ENCODE peak calls at places on chromosome 10, in eight cellular contexts. One of them, this sample, is unnamed.

GRCh38 chr10:17273403-17273802 is 45.4 kb downstream of the VIM start:
- DNase-seq in A549: peak
- DNase-seq in K562: no peak
- DNase-seq in upper lobe of left lung: no peak
- DNase-seq in sigmoid colon: no peak
- DNase-seq in NB4: no peak
- DNase-seq in IMR-90: peak
- DNase-seq in GM12878: no peak
- DNase-seq in this sample: peak

GRCh38 chr10:6985644-6986043 is 405.6 kb upstream of the PRKCQ start:
- DNase-seq in A549: no peak
- DNase-seq in K562: no peak
- DNase-seq in upper lobe of left lung: no peak
- DNase-seq in sigmoid colon: no peak
- DNase-seq in NB4: no peak
- DNase-seq in IMR-90: no peak
- DNase-seq in GM12878: no peak
- DNase-seq in this sample: no peak

GRCh38 chr10:98556061-98556460 is 109.3 kb upstream of the HPS1 start:
- DNase-seq in A549: no peak
- DNase-seq in K562: no peak
- DNase-seq in upper lobe of left lung: no peak
- DNase-seq in sigmoid colon: no peak
- DNase-seq in NB4: no peak
- DNase-seq in IMR-90: no peak
- DNase-seq in GM12878: no peak
- DNase-seq in this sample: no peak

GRCh38 chr10:12113627-12114026 is 15.8 kb upstream of the SEC61A2 start:
- DNase-seq in A549: no peak
- DNase-seq in K562: no peak
- DNase-seq in upper lobe of left lung: no peak
- DNase-seq in sigmoid colon: no peak
- DNase-seq in NB4: no peak
- DNase-seq in IMR-90: no peak
- DNase-seq in GM12878: no peak
- DNase-seq in this sample: no peak

GRCh38 chr10:102660891-102661613 is 16.8 kb downstream of the TRIM8 start:
- DNase-seq in A549: no peak
- DNase-seq in K562: peak
- DNase-seq in upper lobe of left lung: peak
- DNase-seq in sigmoid colon: peak
- DNase-seq in NB4: peak
- DNase-seq in IMR-90: peak
- DNase-seq in GM12878: no peak
- DNase-seq in this sample: no peak

GRCh38 chr10:84095821-84096497 is 43.4 kb upstream of the GHITM start:
- DNase-seq in A549: no peak
- DNase-seq in K562: no peak
- DNase-seq in upper lobe of left lung: no peak
- DNase-seq in sigmoid colon: no peak
- DNase-seq in NB4: no peak
- DNase-seq in IMR-90: no peak
- DNase-seq in GM12878: no peak
- DNase-seq in this sample: no peak

GRCh38 chr10:132714096-132714721 is 71.7 kb downstream of the NKX6-2 start:
- DNase-seq in A549: no peak
- DNase-seq in K562: no peak
- DNase-seq in upper lobe of left lung: no peak
- DNase-seq in sigmoid colon: peak
- DNase-seq in NB4: no peak
- DNase-seq in IMR-90: no peak
- DNase-seq in GM12878: no peak
- DNase-seq in this sample: no peak

GRCh38 chr10:4498763-4499251 is 327.2 kb upstream of the AKR1E2 start:
- DNase-seq in A549: no peak
- DNase-seq in K562: no peak
- DNase-seq in upper lobe of left lung: no peak
- DNase-seq in sigmoid colon: no peak
- DNase-seq in NB4: no peak
- DNase-seq in IMR-90: peak
- DNase-seq in GM12878: no peak
- DNase-seq in this sample: no peak

GRCh38 chr10:61975107-61975932 is 73.8 kb downstream of the ARID5B start:
- DNase-seq in A549: peak
- DNase-seq in K562: no peak
- DNase-seq in upper lobe of left lung: no peak
- DNase-seq in sigmoid colon: no peak
- DNase-seq in NB4: peak
- DNase-seq in IMR-90: peak
- DNase-seq in GM12878: no peak
- DNase-seq in this sample: peak

GRCh38 chr10:47384148-47384921 is at the start of gene ZNF488:
- DNase-seq in A549: peak
- DNase-seq in K562: peak
- DNase-seq in upper lobe of left lung: peak
- DNase-seq in sigmoid colon: peak
- DNase-seq in NB4: peak
- DNase-seq in IMR-90: peak
- DNase-seq in GM12878: no peak
- DNase-seq in this sample: peak
- TF ChIP-seq POLR2A in A549: peak
- TF ChIP-seq POLR2A in K562: no peak
- TF ChIP-seq POLR2A in upper lobe of left lung: no peak
- TF ChIP-seq POLR2A in sigmoid colon: no peak
- TF ChIP-seq POLR2A in NB4: peak
- TF ChIP-seq POLR2A in IMR-90: no peak
- TF ChIP-seq POLR2A in GM12878: no peak
- TF ChIP-seq POLR2A in this sample: peak

GRCh38 chr10:34076443-34076842 is 738.7 kb downstream of the PARD3 start:
- DNase-seq in A549: no peak
- DNase-seq in K562: no peak
- DNase-seq in upper lobe of left lung: no peak
- DNase-seq in sigmoid colon: no peak
- DNase-seq in NB4: no peak
- DNase-seq in IMR-90: no peak
- DNase-seq in GM12878: no peak
- DNase-seq in this sample: no peak
- TF ChIP-seq POLR2A in A549: no peak
- TF ChIP-seq POLR2A in K562: no peak
- TF ChIP-seq POLR2A in upper lobe of left lung: no peak
- TF ChIP-seq POLR2A in sigmoid colon: no peak
- TF ChIP-seq POLR2A in NB4: no peak
- TF ChIP-seq POLR2A in IMR-90: no peak
- TF ChIP-seq POLR2A in GM12878: no peak
- TF ChIP-seq POLR2A in this sample: no peak

GRCh38 chr10:70132098-70133029 is at the start of gene AIFM2:
- DNase-seq in A549: peak
- DNase-seq in K562: peak
- DNase-seq in upper lobe of left lung: peak
- DNase-seq in sigmoid colon: peak
- DNase-seq in NB4: no peak
- DNase-seq in IMR-90: peak
- DNase-seq in GM12878: no peak
- DNase-seq in this sample: peak
- TF ChIP-seq POLR2A in A549: peak
- TF ChIP-seq POLR2A in K562: peak
- TF ChIP-seq POLR2A in upper lobe of left lung: peak
- TF ChIP-seq POLR2A in sigmoid colon: peak
- TF ChIP-seq POLR2A in NB4: no peak
- TF ChIP-seq POLR2A in IMR-90: peak
- TF ChIP-seq POLR2A in GM12878: peak
- TF ChIP-seq POLR2A in this sample: peak

GRCh38 chr10:99623919-99624318 is 3.7 kb upstream of the SLC25A28 start:
- DNase-seq in A549: no peak
- DNase-seq in K562: no peak
- DNase-seq in upper lobe of left lung: no peak
- DNase-seq in sigmoid colon: no peak
- DNase-seq in NB4: no peak
- DNase-seq in IMR-90: no peak
- DNase-seq in GM12878: no peak
- DNase-seq in this sample: no peak

GRCh38 chr10:99619090-99619800 is 994 bp downstream of the SLC25A28 start:
- DNase-seq in A549: no peak
- DNase-seq in K562: no peak
- DNase-seq in upper lobe of left lung: no peak
- DNase-seq in sigmoid colon: no peak
- DNase-seq in NB4: peak
- DNase-seq in IMR-90: peak
- DNase-seq in GM12878: peak
- DNase-seq in this sample: no peak

GRCh38 chr10:99621454-99622246 is 1.4 kb upstream of the SLC25A28 start:
- DNase-seq in A549: no peak
- DNase-seq in K562: no peak
- DNase-seq in upper lobe of left lung: no peak
- DNase-seq in sigmoid colon: no peak
- DNase-seq in NB4: no peak
- DNase-seq in IMR-90: no peak
- DNase-seq in GM12878: no peak
- DNase-seq in this sample: no peak

GRCh38 chr10:99619851-99620712 is at the start of gene SLC25A28:
- DNase-seq in A549: peak
- DNase-seq in K562: peak
- DNase-seq in upper lobe of left lung: peak
- DNase-seq in sigmoid colon: peak
- DNase-seq in NB4: peak
- DNase-seq in IMR-90: peak
- DNase-seq in GM12878: peak
- DNase-seq in this sample: peak

GRCh38 chr10:99620713-99621453 is 644 bp upstream of the SLC25A28 start:
- DNase-seq in A549: peak
- DNase-seq in K562: peak
- DNase-seq in upper lobe of left lung: peak
- DNase-seq in sigmoid colon: peak
- DNase-seq in NB4: peak
- DNase-seq in IMR-90: peak
- DNase-seq in GM12878: peak
- DNase-seq in this sample: peak
- TF ChIP-seq POLR2A in A549: peak
- TF ChIP-seq POLR2A in K562: peak
- TF ChIP-seq POLR2A in upper lobe of left lung: peak
- TF ChIP-seq POLR2A in sigmoid colon: peak
- TF ChIP-seq POLR2A in NB4: peak
- TF ChIP-seq POLR2A in IMR-90: peak
- TF ChIP-seq POLR2A in GM12878: peak
- TF ChIP-seq POLR2A in this sample: peak

DNA sequence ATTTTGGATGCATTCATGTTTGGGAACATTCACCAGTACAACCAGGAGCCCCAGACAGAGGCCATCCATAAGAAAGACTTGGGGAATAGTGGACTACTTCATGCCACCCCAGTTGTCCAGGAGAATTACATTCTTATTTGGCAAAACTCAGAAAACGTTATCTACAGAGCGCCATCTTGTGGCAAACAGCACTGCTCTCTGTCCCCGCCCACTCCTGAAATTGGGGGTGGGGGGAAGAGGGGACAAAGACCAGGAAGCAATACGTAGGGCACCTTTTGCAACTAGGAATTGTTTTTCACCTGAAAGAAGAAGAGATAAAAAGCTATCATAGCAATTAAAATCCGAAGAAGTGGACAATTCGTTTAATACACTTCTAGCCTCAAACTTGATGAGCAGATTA is 134.6 kb upstream of the MGMT start:
- DNase-seq in A549: peak
- DNase-seq in K562: peak
- DNase-seq in upper lobe of left lung: no peak
- DNase-seq in sigmoid colon: no peak
- DNase-seq in NB4: peak
- DNase-seq in IMR-90: peak
- DNase-seq in GM12878: no peak
- DNase-seq in this sample: no peak
- TF ChIP-seq POLR2A in A549: no peak
- TF ChIP-seq POLR2A in K562: no peak
- TF ChIP-seq POLR2A in upper lobe of left lung: no peak
- TF ChIP-seq POLR2A in sigmoid colon: no peak
- TF ChIP-seq POLR2A in NB4: no peak
- TF ChIP-seq POLR2A in IMR-90: no peak
- TF ChIP-seq POLR2A in GM12878: no peak
- TF ChIP-seq POLR2A in this sample: no peak

GRCh38 chr10:73094986-73095478 is 1.6 kb downstream of the P4HA1 start:
- DNase-seq in A549: no peak
- DNase-seq in K562: no peak
- DNase-seq in upper lobe of left lung: no peak
- DNase-seq in sigmoid colon: no peak
- DNase-seq in NB4: no peak
- DNase-seq in IMR-90: no peak
- DNase-seq in GM12878: no peak
- DNase-seq in this sample: no peak

GRCh38 chr10:73095479-73096021 is 1.1 kb downstream of the P4HA1 start:
- DNase-seq in A549: peak
- DNase-seq in K562: peak
- DNase-seq in upper lobe of left lung: peak
- DNase-seq in sigmoid colon: peak
- DNase-seq in NB4: peak
- DNase-seq in IMR-90: peak
- DNase-seq in GM12878: no peak
- DNase-seq in this sample: no peak

GRCh38 chr10:73096452-73097304 is at the start of gene P4HA1:
- DNase-seq in A549: peak
- DNase-seq in K562: peak
- DNase-seq in upper lobe of left lung: peak
- DNase-seq in sigmoid colon: peak
- DNase-seq in NB4: peak
- DNase-seq in IMR-90: peak
- DNase-seq in GM12878: peak
- DNase-seq in this sample: peak

GRCh38 chr10:73097305-73097670 is 622 bp upstream of the P4HA1 start:
- DNase-seq in A549: no peak
- DNase-seq in K562: no peak
- DNase-seq in upper lobe of left lung: no peak
- DNase-seq in sigmoid colon: no peak
- DNase-seq in NB4: no peak
- DNase-seq in IMR-90: no peak
- DNase-seq in GM12878: no peak
- DNase-seq in this sample: no peak

GRCh38 chr10:73096041-73096451 is 620 bp downstream of the P4HA1 start:
- DNase-seq in A549: peak
- DNase-seq in K562: peak
- DNase-seq in upper lobe of left lung: peak
- DNase-seq in sigmoid colon: peak
- DNase-seq in NB4: peak
- DNase-seq in IMR-90: peak
- DNase-seq in GM12878: no peak
- DNase-seq in this sample: peak
- TF ChIP-seq POLR2A in A549: no peak
- TF ChIP-seq POLR2A in K562: no peak
- TF ChIP-seq POLR2A in upper lobe of left lung: peak
- TF ChIP-seq POLR2A in sigmoid colon: peak
- TF ChIP-seq POLR2A in NB4: no peak
- TF ChIP-seq POLR2A in IMR-90: no peak
- TF ChIP-seq POLR2A in GM12878: no peak
- TF ChIP-seq POLR2A in this sample: peak

DNA sequence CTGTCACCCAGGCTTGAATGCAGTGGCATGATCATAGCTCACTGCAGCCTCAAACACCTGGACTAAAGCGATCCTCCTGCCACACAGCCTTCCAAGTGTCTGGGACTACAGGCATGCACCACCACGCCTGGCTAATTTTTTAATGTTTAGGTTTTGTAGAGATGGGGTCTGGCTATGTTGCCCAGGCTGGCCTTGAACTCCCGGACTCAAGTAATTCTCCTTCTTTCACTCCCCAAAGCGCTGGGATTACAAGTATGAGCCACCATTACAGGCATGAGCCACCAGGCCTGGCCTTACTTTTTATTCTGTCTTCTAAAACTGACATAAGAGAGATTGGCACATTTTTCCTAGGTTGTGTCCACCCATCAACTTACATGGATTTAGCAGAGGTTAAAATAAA is 33.3 kb downstream of the TACC2 start:
- DNase-seq in A549: no peak
- DNase-seq in K562: no peak
- DNase-seq in upper lobe of left lung: no peak
- DNase-seq in sigmoid colon: no peak
- DNase-seq in NB4: no peak
- DNase-seq in IMR-90: no peak
- DNase-seq in GM12878: no peak
- DNase-seq in this sample: no peak
- TF ChIP-seq POLR2A in A549: no peak
- TF ChIP-seq POLR2A in K562: no peak
- TF ChIP-seq POLR2A in upper lobe of left lung: no peak
- TF ChIP-seq POLR2A in sigmoid colon: no peak
- TF ChIP-seq POLR2A in NB4: no peak
- TF ChIP-seq POLR2A in IMR-90: no peak
- TF ChIP-seq POLR2A in GM12878: no peak
- TF ChIP-seq POLR2A in this sample: no peak

This sample was measured in H54.